ENCODE peak calls at places on chromosomes 1 and 21, in ten cellular contexts. One of them, this sample, is unnamed.

GRCh38 chr1:6832789-6833188 is 47.5 kb downstream of the CAMTA1 start:
- DNase-seq in activated gamma-delta T cell treated with anti-CD3 and anti-CD28 coated beads, Interleukin-2, amount 50 U/mL, for 16 hours: no peak
- DNase-seq in astrocyte of the hippocampus: no peak
- DNase-seq in NCI-H1105 treated with DMSO at 0.1 percent for 48 hours: peak
- DNase-seq in T-helper 2 cell: no peak
- DNase-seq in brain microvascular endothelial cell: no peak
- DNase-seq in epithelial cell of esophagus: no peak
- DNase-seq in activated T-helper 1 cell treated with anti-CD3 and anti-CD28 coated beads, Interleukin-12 subunit alpha, Interleukin-12 subunit beta, Interleukin-2, Interleukin-4 antibody, amounts not matched to agents 30 ng/mL and 10 ng/mL and 1 ng/mL, durations not matched to agents 14 hours and 24 hours and 36 hours: no peak
- DNase-seq in SK-MEL-5: no peak
- DNase-seq in activated CD4-positive, alpha-beta T cell treated with anti-CD3 and anti-CD28 coated beads, Interleukin-2, amount 50 U/mL, for 24 hours: no peak
- DNase-seq in this sample: no peak

GRCh38 chr1:58575831-58576726 is 973 bp downstream of the TACSTD2 start:
- DNase-seq in activated gamma-delta T cell treated with anti-CD3 and anti-CD28 coated beads, Interleukin-2, amount 50 U/mL, for 16 hours: no peak
- DNase-seq in astrocyte of the hippocampus: no peak
- DNase-seq in NCI-H1105 treated with DMSO at 0.1 percent for 48 hours: no peak
- DNase-seq in T-helper 2 cell: peak
- DNase-seq in brain microvascular endothelial cell: no peak
- DNase-seq in epithelial cell of esophagus: peak
- DNase-seq in activated T-helper 1 cell treated with anti-CD3 and anti-CD28 coated beads, Interleukin-12 subunit alpha, Interleukin-12 subunit beta, Interleukin-2, Interleukin-4 antibody, amounts not matched to agents 30 ng/mL and 10 ng/mL and 1 ng/mL, durations not matched to agents 14 hours and 24 hours and 36 hours: no peak
- DNase-seq in SK-MEL-5: no peak
- DNase-seq in activated CD4-positive, alpha-beta T cell treated with anti-CD3 and anti-CD28 coated beads, Interleukin-2, amount 50 U/mL, for 24 hours: no peak
- DNase-seq in this sample: no peak

GRCh38 chr1:159945483-159946241 is at the start of gene IGSF9:
- DNase-seq in activated gamma-delta T cell treated with anti-CD3 and anti-CD28 coated beads, Interleukin-2, amount 50 U/mL, for 16 hours: peak
- DNase-seq in astrocyte of the hippocampus: peak
- DNase-seq in NCI-H1105 treated with DMSO at 0.1 percent for 48 hours: peak
- DNase-seq in T-helper 2 cell: peak
- DNase-seq in brain microvascular endothelial cell: peak
- DNase-seq in epithelial cell of esophagus: peak
- DNase-seq in activated T-helper 1 cell treated with anti-CD3 and anti-CD28 coated beads, Interleukin-12 subunit alpha, Interleukin-12 subunit beta, Interleukin-2, Interleukin-4 antibody, amounts not matched to agents 30 ng/mL and 10 ng/mL and 1 ng/mL, durations not matched to agents 14 hours and 24 hours and 36 hours: no peak
- DNase-seq in SK-MEL-5: peak
- DNase-seq in activated CD4-positive, alpha-beta T cell treated with anti-CD3 and anti-CD28 coated beads, Interleukin-2, amount 50 U/mL, for 24 hours: peak
- DNase-seq in this sample: peak

GRCh38 chr1:154414606-154415005 is 9.5 kb downstream of the IL6R start:
- DNase-seq in activated gamma-delta T cell treated with anti-CD3 and anti-CD28 coated beads, Interleukin-2, amount 50 U/mL, for 16 hours: no peak
- DNase-seq in astrocyte of the hippocampus: no peak
- DNase-seq in NCI-H1105 treated with DMSO at 0.1 percent for 48 hours: no peak
- DNase-seq in T-helper 2 cell: no peak
- DNase-seq in brain microvascular endothelial cell: no peak
- DNase-seq in epithelial cell of esophagus: no peak
- DNase-seq in activated T-helper 1 cell treated with anti-CD3 and anti-CD28 coated beads, Interleukin-12 subunit alpha, Interleukin-12 subunit beta, Interleukin-2, Interleukin-4 antibody, amounts not matched to agents 30 ng/mL and 10 ng/mL and 1 ng/mL, durations not matched to agents 14 hours and 24 hours and 36 hours: no peak
- DNase-seq in SK-MEL-5: no peak
- DNase-seq in activated CD4-positive, alpha-beta T cell treated with anti-CD3 and anti-CD28 coated beads, Interleukin-2, amount 50 U/mL, for 24 hours: no peak
- DNase-seq in this sample: no peak

GRCh38 chr1:226687476-226687875 is 51.6 kb downstream of the ITPKB start:
- DNase-seq in activated gamma-delta T cell treated with anti-CD3 and anti-CD28 coated beads, Interleukin-2, amount 50 U/mL, for 16 hours: no peak
- DNase-seq in astrocyte of the hippocampus: no peak
- DNase-seq in NCI-H1105 treated with DMSO at 0.1 percent for 48 hours: no peak
- DNase-seq in T-helper 2 cell: peak
- DNase-seq in brain microvascular endothelial cell: no peak
- DNase-seq in epithelial cell of esophagus: no peak
- DNase-seq in activated T-helper 1 cell treated with anti-CD3 and anti-CD28 coated beads, Interleukin-12 subunit alpha, Interleukin-12 subunit beta, Interleukin-2, Interleukin-4 antibody, amounts not matched to agents 30 ng/mL and 10 ng/mL and 1 ng/mL, durations not matched to agents 14 hours and 24 hours and 36 hours: no peak
- DNase-seq in SK-MEL-5: no peak
- DNase-seq in activated CD4-positive, alpha-beta T cell treated with anti-CD3 and anti-CD28 coated beads, Interleukin-2, amount 50 U/mL, for 24 hours: no peak
- DNase-seq in this sample: no peak

GRCh38 chr1:91836307-91837056 is 49.5 kb downstream of the TGFBR3 start:
- DNase-seq in activated gamma-delta T cell treated with anti-CD3 and anti-CD28 coated beads, Interleukin-2, amount 50 U/mL, for 16 hours: no peak
- DNase-seq in astrocyte of the hippocampus: no peak
- DNase-seq in NCI-H1105 treated with DMSO at 0.1 percent for 48 hours: peak
- DNase-seq in T-helper 2 cell: no peak
- DNase-seq in brain microvascular endothelial cell: no peak
- DNase-seq in epithelial cell of esophagus: no peak
- DNase-seq in activated T-helper 1 cell treated with anti-CD3 and anti-CD28 coated beads, Interleukin-12 subunit alpha, Interleukin-12 subunit beta, Interleukin-2, Interleukin-4 antibody, amounts not matched to agents 30 ng/mL and 10 ng/mL and 1 ng/mL, durations not matched to agents 14 hours and 24 hours and 36 hours: no peak
- DNase-seq in SK-MEL-5: no peak
- DNase-seq in activated CD4-positive, alpha-beta T cell treated with anti-CD3 and anti-CD28 coated beads, Interleukin-2, amount 50 U/mL, for 24 hours: no peak
- DNase-seq in this sample: no peak

GRCh38 chr1:75937034-75937433 is 4.8 kb upstream of the ASB17 start:
- DNase-seq in activated gamma-delta T cell treated with anti-CD3 and anti-CD28 coated beads, Interleukin-2, amount 50 U/mL, for 16 hours: no peak
- DNase-seq in astrocyte of the hippocampus: no peak
- DNase-seq in NCI-H1105 treated with DMSO at 0.1 percent for 48 hours: no peak
- DNase-seq in T-helper 2 cell: no peak
- DNase-seq in brain microvascular endothelial cell: no peak
- DNase-seq in epithelial cell of esophagus: no peak
- DNase-seq in activated T-helper 1 cell treated with anti-CD3 and anti-CD28 coated beads, Interleukin-12 subunit alpha, Interleukin-12 subunit beta, Interleukin-2, Interleukin-4 antibody, amounts not matched to agents 30 ng/mL and 10 ng/mL and 1 ng/mL, durations not matched to agents 14 hours and 24 hours and 36 hours: no peak
- DNase-seq in SK-MEL-5: no peak
- DNase-seq in activated CD4-positive, alpha-beta T cell treated with anti-CD3 and anti-CD28 coated beads, Interleukin-2, amount 50 U/mL, for 24 hours: no peak
- DNase-seq in this sample: no peak

GRCh38 chr1:39474810-39475209 is 16.6 kb upstream of the BMP8A start:
- DNase-seq in activated gamma-delta T cell treated with anti-CD3 and anti-CD28 coated beads, Interleukin-2, amount 50 U/mL, for 16 hours: no peak
- DNase-seq in astrocyte of the hippocampus: no peak
- DNase-seq in NCI-H1105 treated with DMSO at 0.1 percent for 48 hours: no peak
- DNase-seq in T-helper 2 cell: no peak
- DNase-seq in brain microvascular endothelial cell: no peak
- DNase-seq in epithelial cell of esophagus: no peak
- DNase-seq in activated T-helper 1 cell treated with anti-CD3 and anti-CD28 coated beads, Interleukin-12 subunit alpha, Interleukin-12 subunit beta, Interleukin-2, Interleukin-4 antibody, amounts not matched to agents 30 ng/mL and 10 ng/mL and 1 ng/mL, durations not matched to agents 14 hours and 24 hours and 36 hours: no peak
- DNase-seq in SK-MEL-5: no peak
- DNase-seq in activated CD4-positive, alpha-beta T cell treated with anti-CD3 and anti-CD28 coated beads, Interleukin-2, amount 50 U/mL, for 24 hours: no peak
- DNase-seq in this sample: no peak

GRCh38 chr1:157390646-157391045 is 161.7 kb downstream of the FCRL5 start:
- DNase-seq in activated gamma-delta T cell treated with anti-CD3 and anti-CD28 coated beads, Interleukin-2, amount 50 U/mL, for 16 hours: no peak
- DNase-seq in astrocyte of the hippocampus: peak
- DNase-seq in NCI-H1105 treated with DMSO at 0.1 percent for 48 hours: no peak
- DNase-seq in T-helper 2 cell: no peak
- DNase-seq in brain microvascular endothelial cell: peak
- DNase-seq in epithelial cell of esophagus: peak
- DNase-seq in activated T-helper 1 cell treated with anti-CD3 and anti-CD28 coated beads, Interleukin-12 subunit alpha, Interleukin-12 subunit beta, Interleukin-2, Interleukin-4 antibody, amounts not matched to agents 30 ng/mL and 10 ng/mL and 1 ng/mL, durations not matched to agents 14 hours and 24 hours and 36 hours: no peak
- DNase-seq in SK-MEL-5: no peak
- DNase-seq in activated CD4-positive, alpha-beta T cell treated with anti-CD3 and anti-CD28 coated beads, Interleukin-2, amount 50 U/mL, for 24 hours: no peak
- DNase-seq in this sample: no peak

GRCh38 chr1:205013683-205014367 is 29.2 kb upstream of the CNTN2 start:
- DNase-seq in activated gamma-delta T cell treated with anti-CD3 and anti-CD28 coated beads, Interleukin-2, amount 50 U/mL, for 16 hours: no peak
- DNase-seq in astrocyte of the hippocampus: peak
- DNase-seq in NCI-H1105 treated with DMSO at 0.1 percent for 48 hours: peak
- DNase-seq in T-helper 2 cell: no peak
- DNase-seq in brain microvascular endothelial cell: no peak
- DNase-seq in epithelial cell of esophagus: peak
- DNase-seq in activated T-helper 1 cell treated with anti-CD3 and anti-CD28 coated beads, Interleukin-12 subunit alpha, Interleukin-12 subunit beta, Interleukin-2, Interleukin-4 antibody, amounts not matched to agents 30 ng/mL and 10 ng/mL and 1 ng/mL, durations not matched to agents 14 hours and 24 hours and 36 hours: no peak
- DNase-seq in SK-MEL-5: no peak
- DNase-seq in activated CD4-positive, alpha-beta T cell treated with anti-CD3 and anti-CD28 coated beads, Interleukin-2, amount 50 U/mL, for 24 hours: no peak
- DNase-seq in this sample: no peak

GRCh38 chr1:100627936-100628335 is 90.0 kb downstream of the GPR88 start:
- DNase-seq in activated gamma-delta T cell treated with anti-CD3 and anti-CD28 coated beads, Interleukin-2, amount 50 U/mL, for 16 hours: no peak
- DNase-seq in astrocyte of the hippocampus: no peak
- DNase-seq in NCI-H1105 treated with DMSO at 0.1 percent for 48 hours: no peak
- DNase-seq in T-helper 2 cell: no peak
- DNase-seq in brain microvascular endothelial cell: no peak
- DNase-seq in epithelial cell of esophagus: no peak
- DNase-seq in activated T-helper 1 cell treated with anti-CD3 and anti-CD28 coated beads, Interleukin-12 subunit alpha, Interleukin-12 subunit beta, Interleukin-2, Interleukin-4 antibody, amounts not matched to agents 30 ng/mL and 10 ng/mL and 1 ng/mL, durations not matched to agents 14 hours and 24 hours and 36 hours: no peak
- DNase-seq in SK-MEL-5: no peak
- DNase-seq in activated CD4-positive, alpha-beta T cell treated with anti-CD3 and anti-CD28 coated beads, Interleukin-2, amount 50 U/mL, for 24 hours: no peak
- DNase-seq in this sample: no peak

GRCh38 chr1:115726161-115726560 is 42.4 kb downstream of the CASQ2 start:
- DNase-seq in activated gamma-delta T cell treated with anti-CD3 and anti-CD28 coated beads, Interleukin-2, amount 50 U/mL, for 16 hours: no peak
- DNase-seq in astrocyte of the hippocampus: no peak
- DNase-seq in NCI-H1105 treated with DMSO at 0.1 percent for 48 hours: no peak
- DNase-seq in T-helper 2 cell: no peak
- DNase-seq in brain microvascular endothelial cell: no peak
- DNase-seq in epithelial cell of esophagus: no peak
- DNase-seq in activated T-helper 1 cell treated with anti-CD3 and anti-CD28 coated beads, Interleukin-12 subunit alpha, Interleukin-12 subunit beta, Interleukin-2, Interleukin-4 antibody, amounts not matched to agents 30 ng/mL and 10 ng/mL and 1 ng/mL, durations not matched to agents 14 hours and 24 hours and 36 hours: no peak
- DNase-seq in SK-MEL-5: no peak
- DNase-seq in activated CD4-positive, alpha-beta T cell treated with anti-CD3 and anti-CD28 coated beads, Interleukin-2, amount 50 U/mL, for 24 hours: no peak
- DNase-seq in this sample: no peak

GRCh38 chr1:111512132-111512874 is 8.9 kb upstream of the ADORA3 start:
- DNase-seq in activated gamma-delta T cell treated with anti-CD3 and anti-CD28 coated beads, Interleukin-2, amount 50 U/mL, for 16 hours: no peak
- DNase-seq in astrocyte of the hippocampus: no peak
- DNase-seq in NCI-H1105 treated with DMSO at 0.1 percent for 48 hours: no peak
- DNase-seq in T-helper 2 cell: no peak
- DNase-seq in brain microvascular endothelial cell: no peak
- DNase-seq in epithelial cell of esophagus: no peak
- DNase-seq in activated T-helper 1 cell treated with anti-CD3 and anti-CD28 coated beads, Interleukin-12 subunit alpha, Interleukin-12 subunit beta, Interleukin-2, Interleukin-4 antibody, amounts not matched to agents 30 ng/mL and 10 ng/mL and 1 ng/mL, durations not matched to agents 14 hours and 24 hours and 36 hours: no peak
- DNase-seq in SK-MEL-5: no peak
- DNase-seq in activated CD4-positive, alpha-beta T cell treated with anti-CD3 and anti-CD28 coated beads, Interleukin-2, amount 50 U/mL, for 24 hours: no peak
- DNase-seq in this sample: no peak

GRCh38 chr1:109425902-109426277 is 358 bp downstream of the PSMA5 start:
- DNase-seq in activated gamma-delta T cell treated with anti-CD3 and anti-CD28 coated beads, Interleukin-2, amount 50 U/mL, for 16 hours: peak
- DNase-seq in astrocyte of the hippocampus: peak
- DNase-seq in NCI-H1105 treated with DMSO at 0.1 percent for 48 hours: peak
- DNase-seq in T-helper 2 cell: peak
- DNase-seq in brain microvascular endothelial cell: peak
- DNase-seq in epithelial cell of esophagus: peak
- DNase-seq in activated T-helper 1 cell treated with anti-CD3 and anti-CD28 coated beads, Interleukin-12 subunit alpha, Interleukin-12 subunit beta, Interleukin-2, Interleukin-4 antibody, amounts not matched to agents 30 ng/mL and 10 ng/mL and 1 ng/mL, durations not matched to agents 14 hours and 24 hours and 36 hours: peak
- DNase-seq in SK-MEL-5: peak
- DNase-seq in activated CD4-positive, alpha-beta T cell treated with anti-CD3 and anti-CD28 coated beads, Interleukin-2, amount 50 U/mL, for 24 hours: no peak
- DNase-seq in this sample: no peak

GRCh38 chr1:36115931-36116330 is 9.1 kb downstream of the COL8A2 start:
- DNase-seq in activated gamma-delta T cell treated with anti-CD3 and anti-CD28 coated beads, Interleukin-2, amount 50 U/mL, for 16 hours: no peak
- DNase-seq in astrocyte of the hippocampus: peak
- DNase-seq in NCI-H1105 treated with DMSO at 0.1 percent for 48 hours: no peak
- DNase-seq in T-helper 2 cell: no peak
- DNase-seq in brain microvascular endothelial cell: peak
- DNase-seq in epithelial cell of esophagus: peak
- DNase-seq in activated T-helper 1 cell treated with anti-CD3 and anti-CD28 coated beads, Interleukin-12 subunit alpha, Interleukin-12 subunit beta, Interleukin-2, Interleukin-4 antibody, amounts not matched to agents 30 ng/mL and 10 ng/mL and 1 ng/mL, durations not matched to agents 14 hours and 24 hours and 36 hours: no peak
- DNase-seq in SK-MEL-5: no peak
- DNase-seq in activated CD4-positive, alpha-beta T cell treated with anti-CD3 and anti-CD28 coated beads, Interleukin-2, amount 50 U/mL, for 24 hours: no peak
- DNase-seq in this sample: no peak

GRCh38 chr1:206674745-206675175 is 9.9 kb upstream of the MAPKAPK2 start:
- DNase-seq in activated gamma-delta T cell treated with anti-CD3 and anti-CD28 coated beads, Interleukin-2, amount 50 U/mL, for 16 hours: no peak
- DNase-seq in astrocyte of the hippocampus: peak
- DNase-seq in NCI-H1105 treated with DMSO at 0.1 percent for 48 hours: no peak
- DNase-seq in T-helper 2 cell: no peak
- DNase-seq in brain microvascular endothelial cell: peak
- DNase-seq in epithelial cell of esophagus: peak
- DNase-seq in activated T-helper 1 cell treated with anti-CD3 and anti-CD28 coated beads, Interleukin-12 subunit alpha, Interleukin-12 subunit beta, Interleukin-2, Interleukin-4 antibody, amounts not matched to agents 30 ng/mL and 10 ng/mL and 1 ng/mL, durations not matched to agents 14 hours and 24 hours and 36 hours: no peak
- DNase-seq in SK-MEL-5: no peak
- DNase-seq in activated CD4-positive, alpha-beta T cell treated with anti-CD3 and anti-CD28 coated beads, Interleukin-2, amount 50 U/mL, for 24 hours: no peak
- DNase-seq in this sample: no peak

GRCh38 chr1:196464545-196464944 is 143.7 kb downstream of the KCNT2 start:
- DNase-seq in activated gamma-delta T cell treated with anti-CD3 and anti-CD28 coated beads, Interleukin-2, amount 50 U/mL, for 16 hours: no peak
- DNase-seq in astrocyte of the hippocampus: peak
- DNase-seq in NCI-H1105 treated with DMSO at 0.1 percent for 48 hours: peak
- DNase-seq in T-helper 2 cell: no peak
- DNase-seq in brain microvascular endothelial cell: peak
- DNase-seq in epithelial cell of esophagus: no peak
- DNase-seq in activated T-helper 1 cell treated with anti-CD3 and anti-CD28 coated beads, Interleukin-12 subunit alpha, Interleukin-12 subunit beta, Interleukin-2, Interleukin-4 antibody, amounts not matched to agents 30 ng/mL and 10 ng/mL and 1 ng/mL, durations not matched to agents 14 hours and 24 hours and 36 hours: no peak
- DNase-seq in SK-MEL-5: no peak
- DNase-seq in activated CD4-positive, alpha-beta T cell treated with anti-CD3 and anti-CD28 coated beads, Interleukin-2, amount 50 U/mL, for 24 hours: no peak
- DNase-seq in this sample: no peak

GRCh38 chr1:23530750-23531651 is at the start of gene E2F2:
- DNase-seq in activated gamma-delta T cell treated with anti-CD3 and anti-CD28 coated beads, Interleukin-2, amount 50 U/mL, for 16 hours: peak
- DNase-seq in astrocyte of the hippocampus: peak
- DNase-seq in NCI-H1105 treated with DMSO at 0.1 percent for 48 hours: peak
- DNase-seq in T-helper 2 cell: peak
- DNase-seq in brain microvascular endothelial cell: peak
- DNase-seq in epithelial cell of esophagus: peak
- DNase-seq in activated T-helper 1 cell treated with anti-CD3 and anti-CD28 coated beads, Interleukin-12 subunit alpha, Interleukin-12 subunit beta, Interleukin-2, Interleukin-4 antibody, amounts not matched to agents 30 ng/mL and 10 ng/mL and 1 ng/mL, durations not matched to agents 14 hours and 24 hours and 36 hours: peak
- DNase-seq in SK-MEL-5: peak
- DNase-seq in activated CD4-positive, alpha-beta T cell treated with anti-CD3 and anti-CD28 coated beads, Interleukin-2, amount 50 U/mL, for 24 hours: peak
- DNase-seq in this sample: peak

GRCh38 chr21:42513151-42513984 is at the start of gene SLC37A1:
- DNase-seq in activated gamma-delta T cell treated with anti-CD3 and anti-CD28 coated beads, Interleukin-2, amount 50 U/mL, for 16 hours: no peak
- DNase-seq in astrocyte of the hippocampus: peak
- DNase-seq in NCI-H1105 treated with DMSO at 0.1 percent for 48 hours: no peak
- DNase-seq in T-helper 2 cell: peak
- DNase-seq in brain microvascular endothelial cell: no peak
- DNase-seq in epithelial cell of esophagus: peak
- DNase-seq in activated T-helper 1 cell treated with anti-CD3 and anti-CD28 coated beads, Interleukin-12 subunit alpha, Interleukin-12 subunit beta, Interleukin-2, Interleukin-4 antibody, amounts not matched to agents 30 ng/mL and 10 ng/mL and 1 ng/mL, durations not matched to agents 14 hours and 24 hours and 36 hours: peak
- DNase-seq in SK-MEL-5: no peak
- DNase-seq in activated CD4-positive, alpha-beta T cell treated with anti-CD3 and anti-CD28 coated beads, Interleukin-2, amount 50 U/mL, for 24 hours: peak
- DNase-seq in this sample: peak

GRCh38 chr1:12810691-12811408 is 19.7 kb downstream of the PRAMEF1 start:
- DNase-seq in activated gamma-delta T cell treated with anti-CD3 and anti-CD28 coated beads, Interleukin-2, amount 50 U/mL, for 16 hours: no peak
- DNase-seq in astrocyte of the hippocampus: peak
- DNase-seq in NCI-H1105 treated with DMSO at 0.1 percent for 48 hours: no peak
- DNase-seq in T-helper 2 cell: no peak
- DNase-seq in brain microvascular endothelial cell: no peak
- DNase-seq in epithelial cell of esophagus: no peak
- DNase-seq in activated T-helper 1 cell treated with anti-CD3 and anti-CD28 coated beads, Interleukin-12 subunit alpha, Interleukin-12 subunit beta, Interleukin-2, Interleukin-4 antibody, amounts not matched to agents 30 ng/mL and 10 ng/mL and 1 ng/mL, durations not matched to agents 14 hours and 24 hours and 36 hours: no peak
- DNase-seq in SK-MEL-5: no peak
- DNase-seq in activated CD4-positive, alpha-beta T cell treated with anti-CD3 and anti-CD28 coated beads, Interleukin-2, amount 50 U/mL, for 24 hours: no peak
- DNase-seq in this sample: no peak

GRCh38 chr1:231050395-231050794 is 10.3 kb upstream of the FAM89A start:
- DNase-seq in activated gamma-delta T cell treated with anti-CD3 and anti-CD28 coated beads, Interleukin-2, amount 50 U/mL, for 16 hours: no peak
- DNase-seq in astrocyte of the hippocampus: no peak
- DNase-seq in NCI-H1105 treated with DMSO at 0.1 percent for 48 hours: no peak
- DNase-seq in T-helper 2 cell: no peak
- DNase-seq in brain microvascular endothelial cell: no peak
- DNase-seq in epithelial cell of esophagus: no peak
- DNase-seq in activated T-helper 1 cell treated with anti-CD3 and anti-CD28 coated beads, Interleukin-12 subunit alpha, Interleukin-12 subunit beta, Interleukin-2, Interleukin-4 antibody, amounts not matched to agents 30 ng/mL and 10 ng/mL and 1 ng/mL, durations not matched to agents 14 hours and 24 hours and 36 hours: no peak
- DNase-seq in SK-MEL-5: no peak
- DNase-seq in activated CD4-positive, alpha-beta T cell treated with anti-CD3 and anti-CD28 coated beads, Interleukin-2, amount 50 U/mL, for 24 hours: no peak
- DNase-seq in this sample: no peak

GRCh38 chr1:229192851-229193250 is 78.1 kb upstream of the RAB4A start:
- DNase-seq in activated gamma-delta T cell treated with anti-CD3 and anti-CD28 coated beads, Interleukin-2, amount 50 U/mL, for 16 hours: no peak
- DNase-seq in astrocyte of the hippocampus: no peak
- DNase-seq in NCI-H1105 treated with DMSO at 0.1 percent for 48 hours: no peak
- DNase-seq in T-helper 2 cell: no peak
- DNase-seq in brain microvascular endothelial cell: no peak
- DNase-seq in epithelial cell of esophagus: no peak
- DNase-seq in activated T-helper 1 cell treated with anti-CD3 and anti-CD28 coated beads, Interleukin-12 subunit alpha, Interleukin-12 subunit beta, Interleukin-2, Interleukin-4 antibody, amounts not matched to agents 30 ng/mL and 10 ng/mL and 1 ng/mL, durations not matched to agents 14 hours and 24 hours and 36 hours: no peak
- DNase-seq in SK-MEL-5: no peak
- DNase-seq in activated CD4-positive, alpha-beta T cell treated with anti-CD3 and anti-CD28 coated beads, Interleukin-2, amount 50 U/mL, for 24 hours: no peak
- DNase-seq in this sample: no peak

GRCh38 chr1:97089223-97089622 is 367.6 kb downstream of the PTBP2 start:
- DNase-seq in activated gamma-delta T cell treated with anti-CD3 and anti-CD28 coated beads, Interleukin-2, amount 50 U/mL, for 16 hours: no peak
- DNase-seq in astrocyte of the hippocampus: no peak
- DNase-seq in NCI-H1105 treated with DMSO at 0.1 percent for 48 hours: no peak
- DNase-seq in T-helper 2 cell: no peak
- DNase-seq in brain microvascular endothelial cell: no peak
- DNase-seq in epithelial cell of esophagus: no peak
- DNase-seq in activated T-helper 1 cell treated with anti-CD3 and anti-CD28 coated beads, Interleukin-12 subunit alpha, Interleukin-12 subunit beta, Interleukin-2, Interleukin-4 antibody, amounts not matched to agents 30 ng/mL and 10 ng/mL and 1 ng/mL, durations not matched to agents 14 hours and 24 hours and 36 hours: no peak
- DNase-seq in SK-MEL-5: no peak
- DNase-seq in activated CD4-positive, alpha-beta T cell treated with anti-CD3 and anti-CD28 coated beads, Interleukin-2, amount 50 U/mL, for 24 hours: no peak
- DNase-seq in this sample: no peak

GRCh38 chr1:202086579-202087350 is 36.0 kb upstream of the GPR37L1 start:
- DNase-seq in activated gamma-delta T cell treated with anti-CD3 and anti-CD28 coated beads, Interleukin-2, amount 50 U/mL, for 16 hours: no peak
- DNase-seq in astrocyte of the hippocampus: no peak
- DNase-seq in NCI-H1105 treated with DMSO at 0.1 percent for 48 hours: no peak
- DNase-seq in T-helper 2 cell: no peak
- DNase-seq in brain microvascular endothelial cell: no peak
- DNase-seq in epithelial cell of esophagus: no peak
- DNase-seq in activated T-helper 1 cell treated with anti-CD3 and anti-CD28 coated beads, Interleukin-12 subunit alpha, Interleukin-12 subunit beta, Interleukin-2, Interleukin-4 antibody, amounts not matched to agents 30 ng/mL and 10 ng/mL and 1 ng/mL, durations not matched to agents 14 hours and 24 hours and 36 hours: no peak
- DNase-seq in SK-MEL-5: no peak
- DNase-seq in activated CD4-positive, alpha-beta T cell treated with anti-CD3 and anti-CD28 coated beads, Interleukin-2, amount 50 U/mL, for 24 hours: no peak
- DNase-seq in this sample: no peak

GRCh38 chr1:11320153-11320936 is 47.3 kb downstream of the UBIAD1 start:
- DNase-seq in activated gamma-delta T cell treated with anti-CD3 and anti-CD28 coated beads, Interleukin-2, amount 50 U/mL, for 16 hours: peak
- DNase-seq in astrocyte of the hippocampus: peak
- DNase-seq in NCI-H1105 treated with DMSO at 0.1 percent for 48 hours: no peak
- DNase-seq in T-helper 2 cell: peak
- DNase-seq in brain microvascular endothelial cell: no peak
- DNase-seq in epithelial cell of esophagus: no peak
- DNase-seq in activated T-helper 1 cell treated with anti-CD3 and anti-CD28 coated beads, Interleukin-12 subunit alpha, Interleukin-12 subunit beta, Interleukin-2, Interleukin-4 antibody, amounts not matched to agents 30 ng/mL and 10 ng/mL and 1 ng/mL, durations not matched to agents 14 hours and 24 hours and 36 hours: peak
- DNase-seq in SK-MEL-5: peak
- DNase-seq in activated CD4-positive, alpha-beta T cell treated with anti-CD3 and anti-CD28 coated beads, Interleukin-2, amount 50 U/mL, for 24 hours: peak
- DNase-seq in this sample: peak

GRCh38 chr21:43608225-43608624 is 51.1 kb downstream of the HSF2BP start:
- DNase-seq in activated gamma-delta T cell treated with anti-CD3 and anti-CD28 coated beads, Interleukin-2, amount 50 U/mL, for 16 hours: no peak
- DNase-seq in astrocyte of the hippocampus: peak
- DNase-seq in NCI-H1105 treated with DMSO at 0.1 percent for 48 hours: no peak
- DNase-seq in T-helper 2 cell: no peak
- DNase-seq in brain microvascular endothelial cell: peak
- DNase-seq in epithelial cell of esophagus: peak
- DNase-seq in activated T-helper 1 cell treated with anti-CD3 and anti-CD28 coated beads, Interleukin-12 subunit alpha, Interleukin-12 subunit beta, Interleukin-2, Interleukin-4 antibody, amounts not matched to agents 30 ng/mL and 10 ng/mL and 1 ng/mL, durations not matched to agents 14 hours and 24 hours and 36 hours: no peak
- DNase-seq in SK-MEL-5: no peak
- DNase-seq in activated CD4-positive, alpha-beta T cell treated with anti-CD3 and anti-CD28 coated beads, Interleukin-2, amount 50 U/mL, for 24 hours: no peak
- DNase-seq in this sample: no peak

GRCh38 chr21:45598666-45599065 is 44.9 kb upstream of the PCBP3 start:
- DNase-seq in activated gamma-delta T cell treated with anti-CD3 and anti-CD28 coated beads, Interleukin-2, amount 50 U/mL, for 16 hours: no peak
- DNase-seq in astrocyte of the hippocampus: no peak
- DNase-seq in NCI-H1105 treated with DMSO at 0.1 percent for 48 hours: no peak
- DNase-seq in T-helper 2 cell: no peak
- DNase-seq in brain microvascular endothelial cell: no peak
- DNase-seq in epithelial cell of esophagus: no peak
- DNase-seq in activated T-helper 1 cell treated with anti-CD3 and anti-CD28 coated beads, Interleukin-12 subunit alpha, Interleukin-12 subunit beta, Interleukin-2, Interleukin-4 antibody, amounts not matched to agents 30 ng/mL and 10 ng/mL and 1 ng/mL, durations not matched to agents 14 hours and 24 hours and 36 hours: no peak
- DNase-seq in SK-MEL-5: no peak
- DNase-seq in activated CD4-positive, alpha-beta T cell treated with anti-CD3 and anti-CD28 coated beads, Interleukin-2, amount 50 U/mL, for 24 hours: no peak
- DNase-seq in this sample: no peak

GRCh38 chr1:116573388-116574100 is 2.7 kb upstream of the CD58 start:
- DNase-seq in activated gamma-delta T cell treated with anti-CD3 and anti-CD28 coated beads, Interleukin-2, amount 50 U/mL, for 16 hours: no peak
- DNase-seq in astrocyte of the hippocampus: no peak
- DNase-seq in NCI-H1105 treated with DMSO at 0.1 percent for 48 hours: no peak
- DNase-seq in T-helper 2 cell: no peak
- DNase-seq in brain microvascular endothelial cell: peak
- DNase-seq in epithelial cell of esophagus: no peak
- DNase-seq in activated T-helper 1 cell treated with anti-CD3 and anti-CD28 coated beads, Interleukin-12 subunit alpha, Interleukin-12 subunit beta, Interleukin-2, Interleukin-4 antibody, amounts not matched to agents 30 ng/mL and 10 ng/mL and 1 ng/mL, durations not matched to agents 14 hours and 24 hours and 36 hours: no peak
- DNase-seq in SK-MEL-5: no peak
- DNase-seq in activated CD4-positive, alpha-beta T cell treated with anti-CD3 and anti-CD28 coated beads, Interleukin-2, amount 50 U/mL, for 24 hours: no peak
- DNase-seq in this sample: no peak